ENCODE peak calls at places on chromosomes 11 and 22, in five cellular contexts. One of them, this sample, is unnamed. For H3K27me3, the result is how much of the 10 kb centered on the place peaks cover.

GRCh38 chr11:123577081-123577598 is 77.3 kb downstream of the SCN3B start:
- DNase-seq in tibial artery: no peak
- DNase-seq in heart left ventricle: peak
- DNase-seq in CD4-positive, alpha-beta T cell: peak
- DNase-seq in IMR-90: peak
- DNase-seq in this sample: peak

GRCh38 chr22:23457586-23457985 is 122.5 kb downstream of the IGLL1 start:
- DNase-seq in tibial artery: no peak
- DNase-seq in heart left ventricle: no peak
- DNase-seq in CD4-positive, alpha-beta T cell: no peak
- DNase-seq in IMR-90: no peak
- DNase-seq in this sample: no peak

GRCh38 chr11:102157219-102157618 is 47.0 kb downstream of the YAP1 start:
- DNase-seq in tibial artery: peak
- DNase-seq in heart left ventricle: peak
- DNase-seq in CD4-positive, alpha-beta T cell: no peak
- DNase-seq in IMR-90: peak
- DNase-seq in this sample: no peak

GRCh38 chr11:13344818-13345217 is 67.2 kb downstream of the BMAL1 start:
- DNase-seq in tibial artery: no peak
- DNase-seq in heart left ventricle: no peak
- DNase-seq in CD4-positive, alpha-beta T cell: no peak
- DNase-seq in IMR-90: no peak
- DNase-seq in this sample: no peak

GRCh38 chr11:102520514-102520913 is 10.0 kb downstream of the MMP7 start:
- DNase-seq in tibial artery: no peak
- DNase-seq in heart left ventricle: no peak
- DNase-seq in CD4-positive, alpha-beta T cell: no peak
- DNase-seq in IMR-90: no peak
- DNase-seq in this sample: no peak

GRCh38 chr11:111303476-111303875 is 5.1 kb downstream of the POU2AF3 start:
- DNase-seq in tibial artery: no peak
- DNase-seq in heart left ventricle: no peak
- DNase-seq in CD4-positive, alpha-beta T cell: no peak
- DNase-seq in IMR-90: no peak
- DNase-seq in this sample: peak

GRCh38 chr11:102138223-102138622 is 28.0 kb downstream of the YAP1 start:
- DNase-seq in tibial artery: no peak
- DNase-seq in heart left ventricle: no peak
- DNase-seq in CD4-positive, alpha-beta T cell: no peak
- DNase-seq in IMR-90: no peak
- DNase-seq in this sample: no peak

GRCh38 chr11:116193321-116194114 is 579.3 kb downstream of the BUD13 start:
- DNase-seq in tibial artery: no peak
- DNase-seq in heart left ventricle: peak
- DNase-seq in CD4-positive, alpha-beta T cell: no peak
- DNase-seq in IMR-90: peak
- DNase-seq in this sample: peak

GRCh38 chr22:46533434-46533833 is 4.0 kb downstream of the CELSR1 start:
- DNase-seq in tibial artery: no peak
- DNase-seq in heart left ventricle: no peak
- DNase-seq in CD4-positive, alpha-beta T cell: no peak
- DNase-seq in IMR-90: no peak
- DNase-seq in this sample: peak

GRCh38 chr11:12765428-12765827 is 91.2 kb downstream of the TEAD1 start:
- DNase-seq in tibial artery: no peak
- DNase-seq in heart left ventricle: peak
- DNase-seq in CD4-positive, alpha-beta T cell: no peak
- DNase-seq in IMR-90: peak
- DNase-seq in this sample: no peak

GRCh38 chr11:130729678-130730300 is 186.5 kb downstream of the SNX19 start:
- DNase-seq in tibial artery: no peak
- DNase-seq in heart left ventricle: no peak
- DNase-seq in CD4-positive, alpha-beta T cell: no peak
- DNase-seq in IMR-90: no peak
- DNase-seq in this sample: no peak

GRCh38 chr22:50656122-50657070 is 16.2 kb upstream of the SHANK3 start:
- DNase-seq in tibial artery: no peak
- DNase-seq in heart left ventricle: peak
- DNase-seq in CD4-positive, alpha-beta T cell: no peak
- DNase-seq in IMR-90: peak
- DNase-seq in this sample: peak

GRCh38 chr22:50247748-50248147 is 2.9 kb upstream of the TUBGCP6 start:
- DNase-seq in tibial artery: no peak
- DNase-seq in heart left ventricle: no peak
- DNase-seq in CD4-positive, alpha-beta T cell: no peak
- DNase-seq in IMR-90: peak
- DNase-seq in this sample: no peak

GRCh38 chr22:29071261-29072045 is 1.4 kb upstream of the KREMEN1 start:
- DNase-seq in tibial artery: no peak
- DNase-seq in heart left ventricle: peak
- DNase-seq in CD4-positive, alpha-beta T cell: no peak
- DNase-seq in IMR-90: peak
- DNase-seq in this sample: peak

GRCh38 chr11:36702330-36703054 is 104.5 kb upstream of the RAG2 start:
- DNase-seq in tibial artery: no peak
- DNase-seq in heart left ventricle: no peak
- DNase-seq in CD4-positive, alpha-beta T cell: no peak
- DNase-seq in IMR-90: peak
- DNase-seq in this sample: no peak

GRCh38 chr11:131495417-131495816 is 125.0 kb downstream of the NTM start:
- DNase-seq in tibial artery: no peak
- DNase-seq in heart left ventricle: peak
- DNase-seq in CD4-positive, alpha-beta T cell: no peak
- DNase-seq in IMR-90: no peak
- DNase-seq in this sample: no peak

GRCh38 chr22:49577168-49578060 is 250.3 kb downstream of the BRD1 start:
- DNase-seq in tibial artery: peak
- DNase-seq in heart left ventricle: no peak
- DNase-seq in CD4-positive, alpha-beta T cell: no peak
- DNase-seq in IMR-90: no peak
- DNase-seq in this sample: peak

GRCh38 chr11:113255096-113255495 is 59.3 kb upstream of the TTC12 start:
- DNase-seq in tibial artery: no peak
- DNase-seq in heart left ventricle: no peak
- DNase-seq in CD4-positive, alpha-beta T cell: no peak
- DNase-seq in IMR-90: no peak
- DNase-seq in this sample: no peak

GRCh38 chr22:17537155-17537554 is 26.1 kb upstream of the SLC25A18 start:
- DNase-seq in tibial artery: no peak
- DNase-seq in heart left ventricle: no peak
- DNase-seq in CD4-positive, alpha-beta T cell: no peak
- DNase-seq in IMR-90: no peak
- DNase-seq in this sample: no peak

GRCh38 chr11:71309611-71310010 is 57.2 kb upstream of the SHANK2 start:
- DNase-seq in tibial artery: peak
- DNase-seq in heart left ventricle: no peak
- DNase-seq in CD4-positive, alpha-beta T cell: no peak
- DNase-seq in IMR-90: no peak
- DNase-seq in this sample: no peak

GRCh38 chr11:8293171-8293570 is 29.5 kb upstream of the LMO1 start:
- DNase-seq in tibial artery: no peak
- DNase-seq in heart left ventricle: no peak
- DNase-seq in CD4-positive, alpha-beta T cell: no peak
- DNase-seq in IMR-90: no peak
- DNase-seq in this sample: no peak

GRCh38 chr11:120344302-120345004 is 8.2 kb downstream of the ARHGEF12 start:
- DNase-seq in tibial artery: no peak
- DNase-seq in heart left ventricle: no peak
- DNase-seq in CD4-positive, alpha-beta T cell: peak
- DNase-seq in IMR-90: peak
- DNase-seq in this sample: no peak

GRCh38 chr22:46352276-46352675 is 16.8 kb downstream of the TRMU start:
- DNase-seq in tibial artery: no peak
- DNase-seq in heart left ventricle: no peak
- DNase-seq in CD4-positive, alpha-beta T cell: no peak
- DNase-seq in IMR-90: no peak
- DNase-seq in this sample: peak

GRCh38 chr11:2751523-2752203 is 51.9 kb upstream of the KCNQ1OT1 start:
- DNase-seq in tibial artery: peak
- DNase-seq in heart left ventricle: peak
- DNase-seq in CD4-positive, alpha-beta T cell: no peak
- DNase-seq in IMR-90: no peak
- DNase-seq in this sample: peak

GRCh38 chr11:71076525-71077304 is 175.7 kb downstream of the SHANK2 start:
- DNase-seq in tibial artery: no peak
- DNase-seq in heart left ventricle: no peak
- DNase-seq in CD4-positive, alpha-beta T cell: no peak
- DNase-seq in IMR-90: no peak
- DNase-seq in this sample: no peak

GRCh38 chr22:44734801-44735517 is 17.4 kb upstream of the ARHGAP8 start:
- DNase-seq in tibial artery: no peak
- DNase-seq in heart left ventricle: peak
- DNase-seq in CD4-positive, alpha-beta T cell: no peak
- DNase-seq in IMR-90: no peak
- DNase-seq in this sample: no peak

GRCh38 chr22:45580703-45581381 is 78.2 kb downstream of the FBLN1 start:
- DNase-seq in tibial artery: no peak
- DNase-seq in heart left ventricle: no peak
- DNase-seq in CD4-positive, alpha-beta T cell: no peak
- DNase-seq in IMR-90: no peak
- DNase-seq in this sample: peak

GRCh38 chr11:124801636-124802312 is 1.6 kb upstream of the MSANTD2 start:
- DNase-seq in tibial artery: no peak
- DNase-seq in heart left ventricle: no peak
- DNase-seq in CD4-positive, alpha-beta T cell: no peak
- DNase-seq in IMR-90: peak
- DNase-seq in this sample: no peak

GRCh38 chr11:121298770-121299169 is 6.2 kb downstream of the SC5D start:
- DNase-seq in tibial artery: no peak
- DNase-seq in heart left ventricle: no peak
- DNase-seq in CD4-positive, alpha-beta T cell: no peak
- DNase-seq in IMR-90: no peak
- DNase-seq in this sample: no peak

GRCh38 chr22:31911565-31912401 is 32.6 kb upstream of the YWHAH start:
- DNase-seq in tibial artery: no peak
- DNase-seq in heart left ventricle: no peak
- DNase-seq in CD4-positive, alpha-beta T cell: no peak
- DNase-seq in IMR-90: peak
- DNase-seq in this sample: no peak

GRCh38 chr11:116500002-116500832 is 272.6 kb downstream of the BUD13 start:
- DNase-seq in tibial artery: peak
- DNase-seq in heart left ventricle: no peak
- DNase-seq in CD4-positive, alpha-beta T cell: no peak
- DNase-seq in IMR-90: no peak
- DNase-seq in this sample: no peak

GRCh38 chr22:38872831-38873248 is 824 bp upstream of the CBX6 start:
- DNase-seq in tibial artery: peak
- DNase-seq in heart left ventricle: peak
- DNase-seq in CD4-positive, alpha-beta T cell: no peak
- DNase-seq in IMR-90: peak
- DNase-seq in this sample: peak

GRCh38 chr11:110883266-110883665 is 171.0 kb upstream of the ARHGAP20 start:
- DNase-seq in tibial artery: no peak
- DNase-seq in heart left ventricle: no peak
- DNase-seq in CD4-positive, alpha-beta T cell: no peak
- DNase-seq in IMR-90: peak
- DNase-seq in this sample: no peak

GRCh38 chr11:113505541-113506375 is 30.6 kb upstream of the DRD2 start:
- DNase-seq in tibial artery: no peak
- DNase-seq in heart left ventricle: no peak
- DNase-seq in CD4-positive, alpha-beta T cell: no peak
- DNase-seq in IMR-90: peak
- DNase-seq in this sample: no peak

GRCh38 chr11:134999490-135000066 is 587.5 kb upstream of the B3GAT1 start:
- DNase-seq in tibial artery: no peak
- DNase-seq in heart left ventricle: no peak
- DNase-seq in CD4-positive, alpha-beta T cell: no peak
- DNase-seq in IMR-90: no peak
- DNase-seq in this sample: no peak

GRCh38 chr11:58068640-58069039 is 37.9 kb downstream of the OR6Q1 start:
- DNase-seq in tibial artery: no peak
- DNase-seq in heart left ventricle: no peak
- DNase-seq in CD4-positive, alpha-beta T cell: no peak
- DNase-seq in IMR-90: no peak
- DNase-seq in this sample: no peak
- TF ChIP-seq CTCF in tibial artery: no peak
- TF ChIP-seq CTCF in heart left ventricle: no peak
- TF ChIP-seq CTCF in CD4-positive, alpha-beta T cell: no peak
- TF ChIP-seq CTCF in IMR-90: no peak
- TF ChIP-seq CTCF in this sample: no peak

DNA sequence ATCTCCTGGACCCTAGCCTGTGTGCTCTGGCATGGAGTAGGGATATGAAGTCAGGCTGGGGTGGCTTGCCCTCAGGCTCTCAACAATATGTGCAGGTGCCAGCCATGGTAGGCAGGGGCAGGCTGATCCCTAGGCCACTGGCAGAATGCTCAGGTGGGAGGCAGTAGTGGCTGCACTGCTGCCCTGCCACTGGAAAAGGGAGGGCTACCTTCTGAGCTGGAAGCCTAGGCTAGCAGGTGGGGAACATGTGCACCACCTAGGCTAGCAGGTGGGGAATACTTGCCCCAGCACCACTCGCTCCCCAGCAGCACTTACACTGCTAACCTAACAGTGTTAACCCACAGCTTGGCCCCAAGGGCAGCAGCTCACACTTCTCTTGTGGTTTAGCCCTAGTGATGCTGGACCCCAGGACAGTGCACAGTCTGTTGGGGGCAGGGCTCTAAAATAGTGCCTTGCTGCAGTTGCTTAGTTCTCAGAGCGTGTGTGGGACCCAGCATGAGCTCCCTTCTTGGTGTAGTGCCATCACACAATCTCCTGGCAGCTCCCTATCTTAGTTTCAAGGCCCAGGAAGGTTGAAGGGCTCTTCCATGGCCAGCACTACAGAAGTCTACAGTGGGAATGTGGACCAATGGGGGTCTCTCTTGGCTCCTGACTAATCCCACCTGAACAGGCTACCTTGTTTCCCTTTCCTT is 130.8 kb downstream of the FCHSD2 start:
- DNase-seq in tibial artery: no peak
- DNase-seq in heart left ventricle: no peak
- DNase-seq in CD4-positive, alpha-beta T cell: no peak
- DNase-seq in IMR-90: no peak
- DNase-seq in this sample: no peak
- H3K27me3 ChIP-seq in tibial artery: under half
- H3K27me3 ChIP-seq in heart left ventricle: under half
- H3K27me3 ChIP-seq in CD4-positive, alpha-beta T cell: under half
- H3K27me3 ChIP-seq in IMR-90: under half
- H3K27me3 ChIP-seq in this sample: under half

DNA sequence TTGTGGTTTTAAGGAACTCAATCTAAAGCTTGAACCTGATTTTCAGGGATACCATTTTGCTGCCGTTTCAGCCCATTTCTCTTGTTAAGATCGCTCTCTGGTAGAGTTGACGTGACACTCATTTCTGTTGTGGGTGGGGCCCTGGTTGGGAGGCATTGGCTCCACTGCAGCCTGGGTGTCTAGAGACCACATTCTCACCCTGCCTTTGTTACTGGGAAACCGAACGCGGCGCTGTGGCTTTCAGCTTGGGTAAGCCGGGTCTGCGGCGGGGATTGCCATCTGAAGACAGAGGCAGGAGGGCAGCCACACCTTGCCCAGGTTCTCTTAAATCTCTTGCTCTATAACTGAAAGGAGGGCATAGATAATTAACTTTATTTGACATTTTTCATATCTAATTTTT is 3.2 kb downstream of the EHF start:
- DNase-seq in tibial artery: no peak
- DNase-seq in heart left ventricle: no peak
- DNase-seq in CD4-positive, alpha-beta T cell: no peak
- DNase-seq in IMR-90: no peak
- DNase-seq in this sample: peak
- H3K27ac ChIP-seq in tibial artery: no peak
- H3K27ac ChIP-seq in heart left ventricle: no peak
- H3K27ac ChIP-seq in CD4-positive, alpha-beta T cell: no peak
- H3K27ac ChIP-seq in IMR-90: no peak
- H3K27ac ChIP-seq in this sample: peak

GRCh38 chr11:68096962-68097361 is 24.2 kb downstream of the CHKA start:
- DNase-seq in tibial artery: no peak
- DNase-seq in heart left ventricle: no peak
- DNase-seq in CD4-positive, alpha-beta T cell: no peak
- DNase-seq in IMR-90: no peak
- DNase-seq in this sample: no peak
- TF ChIP-seq CTCF in tibial artery: no peak
- TF ChIP-seq CTCF in heart left ventricle: no peak
- TF ChIP-seq CTCF in CD4-positive, alpha-beta T cell: no peak
- TF ChIP-seq CTCF in IMR-90: no peak
- TF ChIP-seq CTCF in this sample: no peak